ENCODE peak calls at places on chromosomes 6 and 20, in six cellular contexts. K is A549, W is ovary, I is suprapubic skin, O is trophoblast cell, Y is prostate gland. A is an unnamed sample.

GRCh38 chr6:21653902-21654301 is 60.4 kb downstream of the SOX4 start:
- DNase-seq in W (no peak), Y (no peak), O (no peak), I (no peak), K (no peak), A (no peak)

GRCh38 chr6:119442776-119443184 is 93.2 kb upstream of the MAN1A1 start:
- DNase-seq in K (no peak), I (no peak), O (peak), W (no peak), Y (no peak), A (no peak)

GRCh38 chr6:65746302-65746701 is 39.3 kb upstream of the EYS start:
- DNase-seq in I (no peak), O (no peak), W (no peak), Y (no peak), K (no peak), A (no peak)

GRCh38 chr6:123804771-123805540 is 1.3 kb downstream of the NKAIN2 start:
- DNase-seq in W (no peak), O (no peak), I (no peak), K (no peak), Y (no peak), A (no peak)

GRCh38 chr6:38876470-38876869 is 161.4 kb downstream of the DNAH8 start:
- DNase-seq in W (no peak), O (no peak), I (no peak), Y (no peak), K (no peak), A (peak)

GRCh38 chr6:53623497-53623896 is 42.1 kb downstream of the KLHL31 start:
- DNase-seq in Y (no peak), W (no peak), O (no peak), I (no peak), K (no peak), A (no peak)

GRCh38 chr20:33561981-33562601 is 72.2 kb downstream of the CBFA2T2 start:
- DNase-seq in W (peak), Y (peak), I (peak), O (no peak), K (peak), A (peak)

GRCh38 chr6:160831751-160832150 is 129.7 kb downstream of the PLG start:
- DNase-seq in O (no peak), W (no peak), I (no peak), Y (no peak), K (no peak), A (no peak)

GRCh38 chr6:11354019-11354418 is 121.6 kb upstream of the NEDD9 start:
- DNase-seq in I (no peak), Y (peak), K (no peak), O (peak), W (no peak), A (no peak)

GRCh38 chr20:21230220-21230619 is 72.9 kb upstream of the XRN2 start:
- DNase-seq in W (no peak), O (no peak), Y (no peak), I (no peak), K (no peak), A (no peak)

GRCh38 chr20:21225215-21225947 is 77.8 kb upstream of the XRN2 start:
- DNase-seq in O (no peak), I (no peak), Y (no peak), K (no peak), W (no peak), A (no peak)

GRCh38 chr20:21230686-21231085 is 72.4 kb upstream of the XRN2 start:
- DNase-seq in W (no peak), I (no peak), K (no peak), Y (no peak), O (no peak), A (no peak)

GRCh38 chr20:21229163-21229562 is 74.0 kb upstream of the XRN2 start:
- DNase-seq in K (peak), Y (no peak), I (no peak), W (no peak), O (no peak), A (no peak)

DNA sequence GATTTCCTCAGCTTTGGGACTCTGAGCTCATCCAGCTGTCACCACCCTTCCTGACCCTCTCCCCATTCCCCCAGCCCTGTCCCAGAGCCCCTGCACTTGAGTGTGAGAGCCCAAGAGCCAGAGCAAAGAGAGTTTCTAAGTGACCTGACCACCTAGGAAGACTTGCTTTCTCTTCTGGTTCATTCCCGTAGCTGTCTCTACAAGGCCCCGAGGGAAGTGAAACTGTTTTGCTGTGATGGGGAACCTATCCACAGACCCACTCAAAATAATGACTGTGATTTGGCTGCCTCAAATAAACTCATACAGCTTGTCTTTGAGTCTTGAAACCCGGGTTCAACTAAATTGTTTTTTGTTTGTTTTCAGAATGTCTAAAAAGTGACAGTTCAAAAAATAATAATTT is 74.6 kb upstream of the XRN2 start:
- DNase-seq in K (no peak), W (no peak), I (no peak), O (no peak), Y (no peak), A (no peak)
- H3K27ac ChIP-seq in K (no peak), W (no peak), I (no peak), O (no peak), Y (no peak), A (no peak)

GRCh38 chr6:85747093-85747492 is 104.4 kb upstream of the SYNCRIP start:
- DNase-seq in Y (no peak), I (no peak), W (no peak), K (no peak), O (no peak), A (no peak)
- H3K27ac ChIP-seq in Y (no peak), I (no peak), W (no peak), K (no peak), O (no peak), A (no peak)

GRCh38 chr20:21862224-21862927 is 156.9 kb downstream of the PAX1 start:
- DNase-seq in Y (no peak), W (no peak), K (no peak), I (no peak), O (no peak), A (no peak)

GRCh38 chr20:21862958-21863357 is 157.5 kb downstream of the PAX1 start:
- DNase-seq in W (no peak), O (no peak), K (no peak), Y (no peak), I (no peak), A (no peak)
- H3K27ac ChIP-seq in W (no peak), O (no peak), K (no peak), Y (no peak), I (no peak), A (no peak)

GRCh38 chr20:1818247-1818840 is 76.9 kb upstream of the SIRPA start:
- DNase-seq in Y (no peak), I (peak), K (no peak), O (no peak), W (no peak), A (no peak)

GRCh38 chr20:1820137-1821074 is 74.8 kb upstream of the SIRPA start:
- DNase-seq in K (no peak), W (no peak), O (peak), Y (no peak), I (no peak), A (no peak)

GRCh38 chr20:1819311-1820136 is 75.7 kb upstream of the SIRPA start:
- DNase-seq in Y (peak), O (no peak), W (no peak), K (no peak), I (peak), A (no peak)

GRCh38 chr20:1817577-1818211 is 77.5 kb upstream of the SIRPA start:
- DNase-seq in O (no peak), W (no peak), I (peak), K (no peak), Y (no peak), A (no peak)

DNA sequence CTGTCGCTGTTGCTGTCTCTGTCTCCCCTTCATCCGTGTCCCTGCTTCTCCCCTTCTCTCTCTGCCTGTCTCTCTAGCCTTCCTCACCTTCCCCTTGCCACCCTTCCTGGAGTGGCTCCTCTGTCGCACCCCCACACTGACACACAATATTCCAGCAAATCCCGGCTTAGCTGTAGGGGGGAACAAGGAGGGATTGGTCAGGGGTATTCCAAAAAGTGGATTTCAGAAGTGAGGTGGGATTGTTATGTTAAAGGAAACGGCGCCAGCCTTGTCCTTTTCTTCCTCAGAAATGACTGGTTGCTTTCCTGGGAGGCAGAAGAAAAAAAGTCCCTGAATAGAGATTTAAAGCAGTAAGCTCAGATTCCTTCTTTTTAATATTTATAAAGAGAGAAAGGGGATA is 76.3 kb upstream of the SIRPA start:
- DNase-seq in K (no peak), I (peak), W (no peak), O (no peak), Y (no peak), A (no peak)
- H3K27ac ChIP-seq in K (no peak), I (peak), W (no peak), O (no peak), Y (no peak), A (peak)

GRCh38 chr6:151002562-151002961 is 137.1 kb downstream of the MTHFD1L start:
- DNase-seq in K (no peak), O (peak), Y (no peak), I (no peak), W (no peak), A (no peak)

GRCh38 chr6:151005126-151005525 is 139.6 kb downstream of the MTHFD1L start:
- DNase-seq in I (no peak), K (no peak), W (no peak), Y (no peak), O (no peak), A (no peak)

GRCh38 chr6:151007069-151007468 is 141.6 kb downstream of the MTHFD1L start:
- DNase-seq in K (no peak), W (no peak), Y (no peak), O (no peak), I (no peak), A (no peak)

GRCh38 chr6:151005896-151006632 is 140.6 kb downstream of the MTHFD1L start:
- DNase-seq in I (no peak), K (no peak), Y (no peak), O (no peak), W (no peak), A (no peak)

GRCh38 chr6:151004415-151005024 is 139.0 kb downstream of the MTHFD1L start:
- DNase-seq in W (no peak), O (peak), K (peak), I (no peak), Y (peak), A (no peak)
- H3K27ac ChIP-seq in W (peak), O (no peak), K (peak), I (peak), Y (peak), A (peak)

A was measured in colonic mucosa.